ENCODE peak calls at places on chromosomes 1 and 21, in five cellular contexts. K, S, Y, M and X are unnamed samples.

GRCh38 chr1:111422546-111423391 is 4.8 kb downstream of the OVGP1 start:
- DNase-seq in S (no peak), K (peak; percentile 3), Y (peak; percentile 11), M (no peak), X (no peak)

GRCh38 chr21:40902299-40902698 is 55.3 kb upstream of the DSCAM start:
- DNase-seq in S (peak; percentile 15), K (no peak), M (no peak), Y (no peak), X (no peak)

GRCh38 chr1:242211254-242212022 is 212.5 kb upstream of the MAP1LC3C start:
- DNase-seq in S (no peak), Y (no peak), M (no peak), K (no peak), X (no peak)

GRCh38 chr1:205858141-205858961 is 8.4 kb upstream of the PM20D1 start:
- DNase-seq in K (no peak), Y (no peak), M (no peak), S (no peak), X (no peak)

GRCh38 chr1:93437976-93438605 is 9.8 kb upstream of the FNBP1L start:
- DNase-seq in S (no peak), Y (peak; percentile 65), M (peak; percentile 11), K (peak; percentile 74), X (peak; percentile 47)

GRCh38 chr1:101308935-101309333 is 72.1 kb downstream of the S1PR1 start:
- DNase-seq in S (no peak), K (no peak), Y (no peak), M (no peak), X (no peak)

GRCh38 chr21:35509004-35509704 is 460.1 kb upstream of the RUNX1 start:
- DNase-seq in M (no peak), Y (no peak), K (peak; percentile 11), S (peak; percentile 24), X (no peak)

GRCh38 chr1:29749546-29749945 is 513.2 kb downstream of the PTPRU start:
- DNase-seq in K (no peak), M (no peak), S (no peak), Y (no peak), X (no peak)

GRCh38 chr1:43493661-43494450 is 36.8 kb upstream of the PTPRF start:
- DNase-seq in K (peak; percentile 42), Y (no peak), S (no peak), M (peak; percentile 40), X (peak; percentile 51)

GRCh38 chr1:41862411-41863221 is 56.1 kb downstream of the HIVEP3 start:
- DNase-seq in Y (peak; percentile 91), M (no peak), S (no peak), K (peak; percentile 57), X (peak; percentile 99)

GRCh38 chr1:147640553-147641165 is 29.7 kb downstream of the ACP6 start:
- DNase-seq in Y (peak; percentile 84), M (peak; percentile 72), K (peak; percentile 89), S (peak; percentile 69), X (peak; percentile 71)

GRCh38 chr1:205810448-205811157 is 2.4 kb downstream of the SLC41A1 start:
- DNase-seq in K (peak; percentile 43), S (no peak), Y (no peak), M (no peak), X (no peak)

GRCh38 chr1:150720098-150720497 is 597 bp downstream of the HORMAD1 start:
- DNase-seq in Y (no peak), M (no peak), S (no peak), K (no peak), X (no peak)

GRCh38 chr1:84998642-84999280 is 1.8 kb upstream of the MCOLN2 start:
- DNase-seq in S (no peak), K (peak; percentile 39), M (peak; percentile 5), Y (peak; percentile 10), X (peak; percentile 12)

GRCh38 chr1:115364044-115364775 is 26.2 kb upstream of the NGF start:
- DNase-seq in S (peak; percentile 46), Y (peak; percentile 85), M (no peak), K (peak; percentile 52), X (peak; percentile 90)

GRCh38 chr1:46558141-46558963 is 6.9 kb upstream of the KNCN start:
- DNase-seq in Y (no peak), M (peak; percentile 35), K (no peak), S (no peak), X (no peak)

GRCh38 chr1:232211149-232211548 is 418.8 kb downstream of the SIPA1L2 start:
- DNase-seq in S (no peak), K (no peak), M (no peak), Y (no peak), X (no peak)

GRCh38 chr1:6534248-6534647 is 20.1 kb downstream of the NOL9 start:
- DNase-seq in S (no peak), Y (no peak), K (no peak), M (no peak), X (no peak)

GRCh38 chr1:15678578-15678977 is 5.5 kb upstream of the PLEKHM2 start:
- DNase-seq in M (no peak), S (no peak), Y (peak; percentile 81), K (peak; percentile 79), X (peak; percentile 41)

GRCh38 chr1:161287482-161288054 is 22.2 kb downstream of the MPZ start:
- DNase-seq in K (no peak), M (no peak), Y (no peak), S (no peak), X (no peak)

GRCh38 chr21:16159213-16159970 is 429.6 kb downstream of the USP25 start:
- DNase-seq in S (no peak), K (no peak), M (no peak), Y (peak; percentile 77), X (peak; percentile 68)

GRCh38 chr1:1760345-1760650 is 18.0 kb downstream of the NADK start:
- DNase-seq in Y (no peak), K (no peak), S (no peak), M (no peak), X (no peak)

GRCh38 chr1:1759456-1760344 is 18.6 kb downstream of the NADK start:
- DNase-seq in M (no peak), S (no peak), Y (no peak), K (no peak), X (no peak)

GRCh38 chr1:1758692-1759455 is 19.4 kb downstream of the NADK start:
- DNase-seq in Y (no peak), M (no peak), S (peak; percentile 51), K (no peak), X (no peak)

GRCh38 chr1:1761504-1762376 is 16.5 kb downstream of the NADK start:
- DNase-seq in M (no peak), Y (no peak), S (no peak), K (no peak), X (no peak)

GRCh38 chr1:1760715-1761114 is 17.6 kb downstream of the NADK start:
- DNase-seq in K (no peak), M (no peak), S (no peak), Y (no peak), X (no peak)
- H3K27ac ChIP-seq in K (no peak overlapping the region), M (no peak overlapping the region), S (no peak overlapping the region), Y (no peak overlapping the region), X (no peak overlapping the region)

GRCh38 chr1:153734380-153735089 is 6.7 kb downstream of the INTS3 start:
- DNase-seq in K (no peak), M (no peak), S (no peak), Y (no peak), X (no peak)
- H3K27ac ChIP-seq in K (no peak overlapping the region), M (peak overlapping the region; percentile 48), S (no peak overlapping the region), Y (no peak overlapping the region), X (no peak overlapping the region)

GRCh38 chr1:33410091-33410701 is 20.7 kb downstream of the PHC2 start:
- DNase-seq in Y (peak; percentile 60), S (no peak), K (peak; percentile 54), M (peak; percentile 70), X (peak; percentile 82)

GRCh38 chr1:33402234-33402633 is 28.7 kb downstream of the PHC2 start:
- DNase-seq in M (no peak), S (no peak), Y (no peak), K (no peak), X (no peak)

GRCh38 chr1:33407339-33407738 is 23.6 kb downstream of the PHC2 start:
- DNase-seq in S (no peak), Y (no peak), M (no peak), K (no peak), X (no peak)

GRCh38 chr1:33407750-33408436 is 23.0 kb downstream of the PHC2 start:
- DNase-seq in S (no peak), Y (no peak), K (no peak), M (no peak), X (no peak)
- H3K27ac ChIP-seq in S (peak overlapping the region; percentile 76), Y (no peak overlapping the region), K (no peak overlapping the region), M (no peak overlapping the region), X (no peak overlapping the region)

GRCh38 chr1:22503721-22504410 is 52.2 kb downstream of the ZBTB40 start:
- DNase-seq in Y (peak; percentile 25), M (no peak), K (peak; percentile 54), S (no peak), X (peak; percentile 25)

GRCh38 chr1:22502167-22502566 is 50.5 kb downstream of the ZBTB40 start:
- DNase-seq in S (no peak), Y (no peak), M (no peak), K (no peak), X (no peak)

GRCh38 chr1:22496536-22497160 is 45.0 kb downstream of the ZBTB40 start:
- DNase-seq in Y (no peak), M (no peak), S (no peak), K (no peak), X (no peak)

GRCh38 chr1:22500476-22500875 is 48.8 kb downstream of the ZBTB40 start:
- DNase-seq in K (peak; percentile 62), S (peak; percentile 27), M (no peak), Y (peak; percentile 59), X (peak; percentile 80)

GRCh38 chr1:22500058-22500457 is 48.4 kb downstream of the ZBTB40 start:
- DNase-seq in M (no peak), K (no peak), Y (no peak), S (no peak), X (no peak)
- H3K27ac ChIP-seq in M (no peak overlapping the region), K (peak overlapping the region; percentile 82), Y (no peak overlapping the region), S (peak overlapping the region; percentile 4), X (no peak overlapping the region)

DNA sequence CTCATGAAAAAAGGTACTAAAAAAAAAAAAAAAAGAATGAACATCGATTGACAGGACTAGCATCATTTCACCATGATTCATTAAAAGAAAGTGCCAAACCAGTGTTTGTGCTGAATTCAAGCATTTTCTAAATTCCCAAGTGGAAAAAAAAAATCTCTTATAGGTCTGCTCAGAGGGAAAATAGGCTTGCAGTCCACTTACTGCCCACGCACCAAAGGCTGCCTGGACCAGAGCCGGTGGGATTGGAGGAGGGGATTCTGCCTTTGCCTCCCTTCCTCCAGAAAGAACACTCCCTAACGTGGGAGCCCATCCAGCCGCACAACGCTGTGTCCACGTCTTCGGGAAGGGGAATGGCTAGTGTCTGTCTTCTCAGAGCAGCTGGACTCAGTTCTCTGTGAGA is 5.5 kb upstream of the TRAPPC10 start:
- DNase-seq in M (no peak), Y (peak; percentile 32), K (peak; percentile 89), S (peak; percentile 69), X (no peak)
- H3K27ac ChIP-seq in M (no peak overlapping the region), Y (peak overlapping the region; percentile 87), K (no peak overlapping the region), S (peak overlapping the region; percentile 75), X (peak overlapping the region; percentile 33)